ENCODE peak calls at places on chromosomes 3 and 15, in seven cellular contexts. G is right cardiac atrium, P is aorta, I is mesenchymal stem cell, L is mammary epithelial cell, Y is neuronal stem cell, Z is adrenal gland. B is an unnamed sample. For H3K4me1 and H3K27me3, the result is how much of the 10 kb centered on the place peaks cover.

GRCh38 chr3:48222616-48223513 is at the start of gene CAMP:
- DNase-seq in Z (peak), L (peak), G (peak), P (peak), Y (no peak), I (peak), B (peak)

GRCh38 chr15:74208496-74208895 is 5.9 kb upstream of the STRA6 start:
- DNase-seq in P (no peak), G (peak), Z (no peak), I (no peak), Y (no peak), L (no peak), B (no peak)

GRCh38 chr3:111595239-111595638 is at the start of gene ZBED2:
- DNase-seq in G (no peak), P (no peak), L (peak), I (no peak), Z (no peak), Y (no peak), B (no peak)

GRCh38 chr15:25850154-25851111 is 12.7 kb downstream of the ATP10A start:
- DNase-seq in G (peak), Y (peak), L (no peak), I (peak), Z (peak), P (peak), B (no peak)

GRCh38 chr15:39501366-39501765 is 79.5 kb upstream of the THBS1 start:
- DNase-seq in L (no peak), Y (no peak), G (no peak), Z (no peak), I (peak), P (no peak), B (no peak)

GRCh38 chr3:49098910-49099630 is 5.2 kb upstream of the QRICH1 start:
- DNase-seq in P (peak), I (no peak), Z (no peak), Y (no peak), G (peak), L (no peak), B (no peak)

GRCh38 chr3:135125171-135125801 is 330.2 kb downstream of the EPHB1 start:
- DNase-seq in Z (peak), G (no peak), P (no peak), Y (peak), L (peak), I (peak), B (no peak)

GRCh38 chr3:20563985-20564384 is 378.0 kb upstream of the SGO1 start:
- DNase-seq in G (no peak), I (no peak), Y (no peak), L (no peak), P (no peak), Z (no peak), B (no peak)

GRCh38 chr3:190504354-190505125 is 9.3 kb upstream of the IL1RAP start:
- DNase-seq in L (peak), I (no peak), G (no peak), Z (no peak), P (no peak), Y (no peak), B (no peak)

GRCh38 chr15:51260262-51260661 is 78.1 kb downstream of the CYP19A1 start:
- DNase-seq in Y (no peak), L (no peak), G (no peak), P (no peak), I (no peak), Z (no peak), B (no peak)

GRCh38 chr3:141403576-141403975 is 35.3 kb downstream of the ZBTB38 start:
- DNase-seq in L (no peak), I (no peak), G (no peak), Y (no peak), P (no peak), Z (no peak), B (no peak)

GRCh38 chr3:174170248-174170647 is 688.9 kb upstream of the NAALADL2 start:
- DNase-seq in L (no peak), Y (no peak), P (no peak), Z (no peak), G (no peak), I (peak), B (no peak)

GRCh38 chr3:110101361-110101760 is 764.0 kb upstream of the DPPA4 start:
- DNase-seq in L (no peak), G (no peak), P (no peak), I (no peak), Z (no peak), Y (no peak), B (no peak)

GRCh38 chr3:185880600-185880999 is 55.8 kb upstream of the IGF2BP2 start:
- DNase-seq in L (peak), P (no peak), G (no peak), I (no peak), Z (no peak), Y (no peak), B (no peak)

GRCh38 chr15:58182460-58183163 is 44.4 kb downstream of the AQP9 start:
- DNase-seq in G (peak), Z (peak), P (peak), Y (peak), I (peak), L (peak), B (peak)

GRCh38 chr3:89314454-89314853 is 207.0 kb downstream of the EPHA3 start:
- DNase-seq in Z (no peak), G (no peak), Y (no peak), L (peak), I (peak), P (no peak), B (no peak)

GRCh38 chr15:75597667-75598341 is 18.7 kb upstream of the PTPN9 start:
- DNase-seq in G (no peak), Z (no peak), L (no peak), I (peak), P (no peak), Y (no peak), B (no peak)

GRCh38 chr15:92821491-92822116 is 78.5 kb upstream of the CHD2 start:
- DNase-seq in P (no peak), L (peak), I (no peak), Z (no peak), Y (no peak), G (no peak), B (no peak)

GRCh38 chr3:177195242-177195940 is 1.9 kb downstream of the TBL1XR1 start:
- DNase-seq in P (no peak), Z (peak), L (peak), I (peak), Y (no peak), G (no peak), B (peak)

GRCh38 chr3:172516318-172517214 is 6.7 kb downstream of the TNFSF10 start:
- DNase-seq in Z (peak), Y (no peak), L (peak), G (peak), P (no peak), I (peak), B (no peak)

GRCh38 chr15:25775317-25775912 is 87.7 kb downstream of the ATP10A start:
- DNase-seq in Y (no peak), I (peak), Z (peak), G (peak), P (peak), L (no peak), B (no peak)

GRCh38 chr3:71102111-71103039 is 481.2 kb downstream of the FOXP1 start:
- DNase-seq in G (no peak), Z (no peak), L (peak), Y (no peak), P (no peak), I (peak), B (no peak)

GRCh38 chr3:108090066-108090700 is 648 bp downstream of the CD47 start:
- DNase-seq in G (peak), P (no peak), Z (no peak), I (peak), L (peak), Y (peak), B (no peak)

GRCh38 chr15:99474041-99474906 is 91.5 kb upstream of the MEF2A start:
- DNase-seq in Z (no peak), G (peak), I (no peak), Y (no peak), P (no peak), L (no peak), B (no peak)

GRCh38 chr3:186640929-186641328 is 730 bp downstream of the FETUB start:
- DNase-seq in G (no peak), Y (no peak), P (no peak), I (no peak), L (no peak), Z (no peak), B (no peak)

GRCh38 chr3:40143283-40144090 is 166.0 kb upstream of the EIF1B start:
- DNase-seq in L (no peak), I (no peak), Z (no peak), G (no peak), P (no peak), Y (no peak), B (no peak)

GRCh38 chr3:134364061-134364935 is 9.9 kb downstream of the AMOTL2 start:
- DNase-seq in I (peak), L (peak), G (peak), Y (peak), Z (peak), P (peak), B (peak)

GRCh38 chr3:354433-354832 is 157.9 kb downstream of the CHL1 start:
- DNase-seq in Z (peak), I (peak), P (no peak), G (no peak), L (peak), Y (peak), B (peak)

GRCh38 chr15:72086010-72086697 is 31.8 kb downstream of the MYO9A start:
- DNase-seq in P (peak), Z (no peak), L (no peak), I (no peak), G (no peak), Y (no peak), B (no peak)

GRCh38 chr3:9422712-9423424 is 25.5 kb downstream of the SETD5 start:
- DNase-seq in G (peak), Y (peak), L (peak), Z (peak), P (no peak), I (peak), B (peak)

GRCh38 chr15:57610130-57610529 is 18.4 kb downstream of the MYZAP start:
- DNase-seq in I (peak), P (no peak), Z (peak), G (peak), Y (no peak), L (peak), B (no peak)

GRCh38 chr3:38582941-38583645 is 66.4 kb downstream of the SCN5A start:
- DNase-seq in Z (peak), L (no peak), Y (no peak), I (no peak), P (peak), G (no peak), B (peak)

DNA sequence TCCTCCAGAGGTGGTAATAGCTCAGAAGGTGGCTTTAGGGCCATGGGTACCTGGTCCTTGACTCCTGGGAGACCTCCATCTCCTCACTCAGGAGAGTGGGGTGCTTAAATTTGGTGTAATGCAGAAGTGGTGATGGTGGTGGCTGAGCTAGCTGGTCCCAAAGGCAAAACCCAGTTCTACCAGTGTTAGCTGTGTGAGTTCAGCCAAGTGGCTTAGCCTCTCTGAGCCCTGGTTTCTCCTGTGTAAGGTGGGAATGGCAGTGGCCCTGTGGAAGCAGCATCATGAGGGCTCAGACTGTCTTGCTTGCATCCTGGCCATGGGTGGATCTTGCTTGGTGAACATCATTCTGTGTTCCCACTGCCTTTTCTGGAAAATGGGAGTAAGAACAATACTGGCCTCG is 9.4 kb downstream of the SEMA3F start:
- DNase-seq in I (no peak), P (no peak), G (no peak), L (no peak), Y (no peak), Z (no peak), B (no peak)
- H3K4me1 ChIP-seq in I (half or more), P (under half), G (under half), L (half or more), Y (half or more), Z (under half), B (under half)

DNA sequence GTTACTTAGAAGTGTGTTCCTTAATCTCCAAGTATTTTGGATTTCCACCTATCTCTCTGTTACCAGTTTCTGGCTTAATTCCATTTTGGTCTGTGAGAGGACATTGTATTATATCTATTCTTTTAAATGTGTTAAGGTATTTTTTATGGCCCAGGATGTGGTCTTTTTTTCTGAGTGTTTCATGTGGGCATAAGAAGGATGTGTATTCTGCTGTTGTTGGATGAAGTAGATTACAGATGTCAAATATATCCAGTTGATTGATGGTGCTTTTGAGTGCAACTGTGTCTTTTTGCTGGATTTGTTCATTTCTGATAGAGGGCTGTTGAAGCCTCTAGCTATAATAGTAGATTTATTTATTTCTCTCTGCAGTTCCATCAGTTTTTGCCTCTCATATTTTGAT is 136.5 kb upstream of the AZI2 start:
- DNase-seq in I (no peak), L (no peak), P (no peak), Z (no peak), G (no peak), Y (no peak), B (no peak)
- H3K4me3 ChIP-seq in I (no peak), L (no peak), P (no peak), Z (no peak), G (no peak), Y (no peak), B (no peak)

GRCh38 chr3:72890166-72890925 is 2.5 kb downstream of the GXYLT2 start:
- DNase-seq in G (no peak), I (no peak), Y (no peak), Z (no peak), P (no peak), L (peak), B (no peak)
- H3K27me3 ChIP-seq in G (under half), I (under half), Y (half or more), Z (under half), P (under half), L (under half), B (under half)

GRCh38 chr15:84823580-84823878 is 6.4 kb downstream of the ALPK3 start:
- DNase-seq in Y (no peak), Z (no peak), G (no peak), I (no peak), P (no peak), L (no peak), B (no peak)
- H3K4me1 ChIP-seq in Y (under half), Z (half or more), G (under half), I (under half), P (under half), L (under half), B (under half)